ENCODE peak calls at places on chromosomes 4 and X, in five cellular contexts. F is body of pancreas, X is adrenal gland, U is aorta, Y is GM23338. Z is an unnamed sample. For H3K4me1, the result is how much of the 10 kb centered on the place peaks cover.

GRCh38 chr4:97911236-97911906 is 231.9 kb downstream of the STPG2 start:
- DNase-seq in U (no peak), F (no peak), Y (peak), X (no peak), Z (no peak)

GRCh38 chrX:1727531-1728027 is 112.7 kb downstream of the ASMT start:
- DNase-seq in F (no peak), Y (peak), X (peak), U (peak), Z (no peak)

GRCh38 chrX:3346436-3347329 is at the start of gene MXRA5:
- DNase-seq in F (peak), X (peak), U (peak), Y (peak), Z (no peak)

GRCh38 chrX:128728943-128729342 is 676.7 kb upstream of the ACTRT1 start:
- DNase-seq in X (no peak), F (no peak), Y (no peak), U (no peak), Z (no peak)

GRCh38 chr4:6208416-6208815 is 8.1 kb upstream of the JAKMIP1 start:
- DNase-seq in F (no peak), U (no peak), X (no peak), Y (no peak), Z (peak)

GRCh38 chr4:174461438-174462106 is 60.7 kb downstream of the HPGD start:
- DNase-seq in Y (no peak), U (no peak), F (no peak), X (peak), Z (no peak)

GRCh38 chr4:25368315-25368714 is 8.7 kb upstream of the ANAPC4 start:
- DNase-seq in Y (no peak), U (no peak), X (peak), F (no peak), Z (no peak)

GRCh38 chrX:70029790-70030189 is 19.9 kb downstream of the AWAT2 start:
- DNase-seq in U (no peak), F (no peak), X (no peak), Y (no peak), Z (no peak)

GRCh38 chrX:41922125-41922521 is 1.2 kb downstream of the CASK start:
- DNase-seq in F (no peak), X (peak), Y (no peak), U (no peak), Z (no peak)

GRCh38 chr4:40056722-40057539 is at the start of gene N4BP2:
- DNase-seq in F (peak), X (peak), U (peak), Y (peak), Z (peak)

GRCh38 chrX:97563531-97564133 is 679.9 kb downstream of the RPA4 start:
- DNase-seq in F (no peak), X (peak), U (no peak), Y (no peak), Z (no peak)

GRCh38 chr4:74855879-74856278 is 61.6 kb upstream of the BTC start:
- DNase-seq in Y (no peak), X (no peak), F (no peak), U (no peak), Z (no peak)

GRCh38 chr4:87112063-87112462 is 108.4 kb downstream of the KLHL8 start:
- DNase-seq in Y (no peak), F (no peak), U (no peak), X (no peak), Z (no peak)

GRCh38 chr4:32226201-32226600 is 1506.0 kb downstream of the PCDH7 start:
- DNase-seq in X (no peak), F (no peak), Y (no peak), U (no peak), Z (no peak)

GRCh38 chrX:102650903-102651241 is 411 bp upstream of the GPRASP1 start:
- DNase-seq in Y (no peak), U (no peak), X (no peak), F (no peak), Z (no peak)

GRCh38 chr4:74714731-74715130 is 79.6 kb downstream of the BTC start:
- DNase-seq in F (no peak), X (no peak), U (no peak), Y (no peak), Z (no peak)

GRCh38 chrX:133482345-133483041 is 67.2 kb upstream of the GPC4 start:
- DNase-seq in F (no peak), X (no peak), Y (no peak), U (no peak), Z (no peak)

GRCh38 chr4:167622481-167623240 is 388.4 kb upstream of the SPOCK3 start:
- DNase-seq in U (no peak), Y (peak), X (peak), F (peak), Z (peak)

GRCh38 chr4:54063737-54064316 is 578 bp downstream of the CHIC2 start:
- DNase-seq in F (peak), X (peak), Y (peak), U (peak), Z (peak)

GRCh38 chr4:56786955-56787354 is 34.5 kb downstream of the SPINK2 start:
- DNase-seq in F (peak), U (no peak), Y (peak), X (peak), Z (peak)

GRCh38 chr4:81366786-81367185 is 104.9 kb downstream of the RASGEF1B start:
- DNase-seq in X (no peak), U (no peak), Y (no peak), F (no peak), Z (no peak)

GRCh38 chr4:54657194-54657555 is 582 bp upstream of the KIT start:
- DNase-seq in X (no peak), U (no peak), F (no peak), Y (peak), Z (no peak)

GRCh38 chr4:154611833-154612232 is 623 bp downstream of the FGG start:
- DNase-seq in U (no peak), Y (no peak), X (no peak), F (no peak), Z (no peak)

GRCh38 chrX:41616255-41616654 is 72.5 kb upstream of the GPR34 start:
- DNase-seq in U (no peak), Y (no peak), F (no peak), X (no peak), Z (no peak)

GRCh38 chr4:38072578-38072977 is 112.4 kb downstream of the PTTG2 start:
- DNase-seq in U (no peak), Y (no peak), F (no peak), X (no peak), Z (no peak)
- H3K27ac ChIP-seq in U (no peak), Y (no peak), F (no peak), X (no peak), Z (no peak)

GRCh38 chrX:65601126-65601525 is 66.3 kb upstream of the MSN start:
- DNase-seq in Y (no peak), F (no peak), X (no peak), U (no peak), Z (no peak)

GRCh38 chrX:65595460-65595876 is 60.9 kb upstream of the LAS1L start:
- DNase-seq in U (peak), Y (peak), F (peak), X (peak), Z (peak)

GRCh38 chrX:65600106-65600505 is 65.5 kb upstream of the LAS1L start:
- DNase-seq in U (no peak), F (no peak), X (no peak), Y (no peak), Z (no peak)

GRCh38 chrX:65598559-65599147 is 64.1 kb upstream of the LAS1L start:
- DNase-seq in U (no peak), F (no peak), X (no peak), Y (no peak), Z (no peak)

GRCh38 chrX:65596270-65596669 is 61.7 kb upstream of the LAS1L start:
- DNase-seq in U (no peak), F (no peak), X (no peak), Y (no peak), Z (no peak)
- H3K4me3 ChIP-seq in U (no peak), F (no peak), X (no peak), Y (no peak), Z (no peak)

GRCh38 chr4:76535603-76536380 is 100.8 kb downstream of the SHROOM3 start:
- DNase-seq in F (no peak), Y (no peak), X (no peak), U (no peak), Z (no peak)
- H3K4me1 ChIP-seq in F (under half), Y (under half), X (under half), U (under half), Z (under half)

DNA sequence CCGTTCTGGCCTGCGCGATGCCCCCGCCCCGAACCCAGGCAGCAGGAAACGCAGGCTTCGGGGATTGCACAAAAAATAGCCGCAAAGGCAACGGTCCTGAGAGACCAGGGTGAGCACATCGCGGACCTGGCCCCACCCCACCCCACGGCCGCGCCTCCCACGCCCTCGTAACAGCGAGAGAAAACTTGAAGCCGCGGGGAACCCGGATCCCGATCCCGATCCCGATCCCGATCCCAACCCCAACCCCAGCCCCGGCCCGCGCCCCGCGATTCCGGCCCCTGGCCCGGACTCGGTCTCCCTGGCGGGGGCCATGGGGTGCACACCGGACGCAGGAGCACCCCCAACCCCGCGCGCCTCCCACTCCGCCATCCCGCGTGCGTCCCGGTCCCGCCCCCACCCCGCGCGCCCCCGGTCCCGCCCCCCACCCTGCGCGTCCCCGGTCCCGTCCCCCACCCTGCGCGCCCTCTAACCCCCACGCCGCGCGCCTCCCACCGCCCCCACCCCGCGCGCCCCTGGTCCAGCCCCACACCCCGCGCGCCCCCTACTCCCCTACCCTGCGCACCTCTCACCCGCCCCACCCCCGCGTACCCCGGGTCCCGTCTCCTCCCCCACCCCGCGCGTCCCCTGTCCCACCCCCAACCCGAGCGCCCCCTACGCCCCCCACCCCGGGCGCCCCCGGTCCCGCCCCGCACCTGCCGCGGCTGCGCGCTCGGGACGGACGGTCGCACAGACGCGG is 29.0 kb downstream of the NOP14 start:
- DNase-seq in X (peak), F (peak), Y (peak), U (peak), Z (peak)
- H3K27ac ChIP-seq in X (peak), F (peak), Y (no peak), U (peak), Z (peak)

DNA sequence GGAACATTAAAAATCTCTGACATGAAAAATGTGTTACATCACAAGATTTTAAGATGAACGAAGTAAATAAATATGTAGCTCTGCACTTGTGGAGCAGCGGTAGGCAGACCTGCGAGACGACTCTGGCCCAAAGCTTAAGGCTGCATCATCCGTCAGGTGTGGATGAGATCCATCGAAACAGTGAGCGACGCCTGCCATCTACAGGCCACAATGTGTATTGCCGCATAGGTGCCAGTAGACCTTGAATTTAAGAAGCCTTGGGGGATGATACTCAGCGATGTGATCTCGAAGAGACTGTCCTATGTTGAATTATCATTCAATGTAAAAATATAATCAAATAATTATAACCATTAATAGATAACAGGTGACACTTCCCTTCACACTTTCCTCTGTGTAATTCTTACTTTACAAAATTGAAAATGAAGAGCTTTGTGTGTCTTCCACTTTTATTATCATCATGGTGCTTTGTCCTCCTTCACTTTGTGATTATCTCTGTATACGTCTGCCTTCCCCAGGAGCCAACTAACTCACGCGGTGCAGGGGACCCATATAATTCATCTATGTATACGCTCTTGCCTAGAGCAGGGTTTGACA is 851.0 kb downstream of the RAB28 start:
- DNase-seq in F (peak), Y (peak), U (peak), X (peak), Z (peak)
- H3K4me3 ChIP-seq in F (no peak), Y (no peak), U (no peak), X (no peak), Z (no peak)

DNA sequence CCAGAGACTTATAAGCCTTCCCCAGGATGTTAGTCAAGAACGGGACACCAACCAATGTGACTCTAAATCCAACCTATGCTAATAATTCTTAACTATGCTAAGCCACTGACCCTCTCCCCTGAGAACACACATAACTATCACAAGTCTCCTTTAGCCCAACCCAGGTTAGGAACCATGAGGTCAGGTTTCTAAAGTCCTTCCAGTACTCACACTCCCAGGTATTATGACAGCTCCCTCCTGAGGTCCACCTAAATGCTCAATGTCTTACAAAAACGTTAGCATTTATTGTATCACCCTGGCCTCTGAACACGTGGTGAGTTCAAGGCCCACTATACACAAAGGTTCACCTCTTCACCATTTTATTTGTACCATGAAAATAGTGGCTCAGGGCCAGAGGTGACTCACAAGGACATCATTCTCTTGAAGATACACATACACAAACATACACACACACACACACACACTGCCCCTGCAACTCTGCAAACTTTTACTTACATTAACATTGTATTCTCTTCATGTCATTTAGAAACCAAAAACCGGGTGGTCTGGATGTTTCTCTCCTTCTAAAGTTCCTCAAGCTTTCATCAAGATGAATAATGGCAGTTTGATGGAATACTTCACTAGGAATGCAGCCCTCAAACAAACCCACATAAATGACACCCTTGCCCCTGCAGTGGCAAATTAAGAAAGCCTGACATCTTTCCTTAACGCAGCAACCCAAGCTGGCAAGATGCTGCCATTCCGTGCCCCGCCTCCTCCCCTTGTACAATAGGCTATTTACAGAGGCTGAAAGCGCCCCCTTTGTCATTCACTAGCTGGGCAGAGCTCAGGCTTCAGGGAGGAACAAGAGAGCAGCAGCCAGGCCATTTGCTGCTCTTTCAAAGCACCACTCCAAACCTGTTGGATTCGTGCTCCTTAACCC is 17.7 kb downstream of the ACSL1 start:
- DNase-seq in U (no peak), Y (peak), F (no peak), X (no peak), Z (no peak)
- H3K4me1 ChIP-seq in U (under half), Y (under half), F (half or more), X (under half), Z (under half)

GRCh38 chrX:120727503-120727902 is 97.6 kb upstream of the C1GALT1C1 start:
- DNase-seq in F (no peak), X (no peak), U (no peak), Y (no peak), Z (no peak)
- H3K27ac ChIP-seq in F (no peak), X (no peak), U (no peak), Y (no peak), Z (no peak)

GRCh38 chrX:119423631-119424030 is 24.5 kb downstream of the SLC25A43 start:
- DNase-seq in Y (no peak), F (no peak), X (no peak), U (no peak), Z (no peak)

GRCh38 chrX:119425050-119425449 is 25.9 kb downstream of the SLC25A43 start:
- DNase-seq in U (no peak), Y (no peak), F (no peak), X (no peak), Z (no peak)

GRCh38 chrX:119427795-119428185 is 28.7 kb downstream of the SLC25A43 start:
- DNase-seq in X (no peak), F (no peak), U (no peak), Y (no peak), Z (no peak)

GRCh38 chrX:119429471-119429870 is 30.3 kb downstream of the SLC25A43 start:
- DNase-seq in X (no peak), U (no peak), Y (no peak), F (no peak), Z (no peak)

DNA sequence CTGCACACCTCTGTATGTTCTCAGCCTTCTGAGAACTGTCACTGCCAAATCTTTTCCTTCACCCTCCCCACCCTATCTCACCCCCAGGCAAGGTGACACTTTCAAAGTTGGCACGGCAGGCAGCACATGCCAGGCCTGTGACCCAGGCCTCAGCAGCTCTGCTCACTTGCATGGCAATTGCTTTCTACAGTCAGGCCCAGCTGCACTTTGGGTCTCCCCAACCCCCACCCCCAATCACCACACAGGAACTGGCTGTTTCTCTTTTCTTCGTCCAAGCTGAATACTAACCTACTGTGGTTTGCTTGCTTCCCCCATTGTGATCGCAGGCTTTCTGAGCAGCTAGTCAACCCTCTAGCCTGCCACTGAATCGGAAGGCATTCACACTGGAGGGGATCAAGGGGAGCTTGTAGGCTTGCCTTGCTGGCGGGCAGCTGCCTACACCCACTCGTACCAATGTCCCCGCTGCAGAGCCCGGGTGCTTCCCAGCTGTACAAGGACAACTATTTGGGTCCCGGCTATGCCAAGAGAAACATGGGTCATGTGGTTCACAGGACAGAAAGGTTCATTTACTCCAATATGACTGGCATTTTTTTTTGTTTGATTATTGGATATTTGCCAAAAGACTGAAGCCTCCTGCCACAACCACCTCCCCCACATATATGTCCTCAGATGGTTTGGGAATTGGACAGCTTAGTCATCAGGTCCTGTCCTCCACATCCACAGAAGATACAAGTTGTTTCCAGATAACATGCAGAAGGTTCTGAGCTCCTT is 28.1 kb downstream of the SLC25A43 start:
- DNase-seq in U (no peak), X (no peak), Y (peak), F (no peak), Z (no peak)
- H3K4me3 ChIP-seq in U (no peak), X (no peak), Y (no peak), F (no peak), Z (no peak)

Z was measured in upper lobe of right lung.